ENCODE peak calls at places on chromosome 2, in five cellular contexts. B, R, Z, D and H are unnamed samples.

GRCh38 chr2:241619602-241620418 is 17.1 kb downstream of the THAP4 start:
- DNase-seq in B (no peak), R (no peak), Z (no peak), D (no peak), H (no peak)

GRCh38 chr2:221969087-221969829 is 329.5 kb downstream of the PAX3 start:
- DNase-seq in B (no peak), R (peak), Z (peak), D (peak), H (peak)

GRCh38 chr2:33242845-33243244 is 233.6 kb upstream of the RASGRP3 start:
- DNase-seq in B (no peak), R (no peak), Z (peak), D (no peak), H (no peak)

GRCh38 chr2:55118643-55119065 is 68.4 kb upstream of the RTN4 start:
- DNase-seq in B (no peak), R (no peak), Z (no peak), D (no peak), H (no peak)

GRCh38 chr2:228974169-228974568 is 296.9 kb downstream of the PID1 start:
- DNase-seq in B (no peak), R (no peak), Z (no peak), D (no peak), H (no peak)

GRCh38 chr2:134493797-134494196 is 225.0 kb downstream of the TMEM163 start:
- DNase-seq in B (no peak), R (no peak), Z (no peak), D (no peak), H (no peak)

GRCh38 chr2:215841175-215841816 is 172.1 kb downstream of the MREG start:
- DNase-seq in B (no peak), R (no peak), Z (no peak), D (no peak), H (no peak)

GRCh38 chr2:235940330-235940729 is 227.9 kb downstream of the GBX2 start:
- DNase-seq in B (no peak), R (no peak), Z (peak), D (peak), H (no peak)

GRCh38 chr2:110101280-110101844 is 14.3 kb downstream of the MALL start:
- DNase-seq in B (no peak), R (peak), Z (peak), D (peak), H (peak)

GRCh38 chr2:111202266-111203040 is 81.7 kb downstream of the BCL2L11 start:
- DNase-seq in B (no peak), R (no peak), Z (no peak), D (no peak), H (no peak)

GRCh38 chr2:43276962-43277383 is 50.6 kb upstream of the ZFP36L2 start:
- DNase-seq in B (no peak), R (no peak), Z (no peak), D (no peak), H (peak)

GRCh38 chr2:70647873-70648481 is 94.4 kb upstream of the TGFA start:
- DNase-seq in B (peak), R (peak), Z (peak), D (peak), H (peak)

GRCh38 chr2:46802665-46803550 is 112.7 kb downstream of the MCFD2 start:
- DNase-seq in B (no peak), R (no peak), Z (no peak), D (no peak), H (no peak)

GRCh38 chr2:64837925-64838641 is 151.1 kb upstream of the SLC1A4 start:
- DNase-seq in B (no peak), R (no peak), Z (no peak), D (no peak), H (peak)

GRCh38 chr2:101125374-101125773 is 25.8 kb downstream of the TBC1D8 start:
- DNase-seq in B (no peak), R (peak), Z (no peak), D (no peak), H (no peak)

GRCh38 chr2:178194600-178195389 is 483 bp downstream of the OSBPL6 start:
- DNase-seq in B (no peak), R (no peak), Z (no peak), D (peak), H (peak)

GRCh38 chr2:30454571-30454970 is 7.5 kb downstream of the LCLAT1 start:
- DNase-seq in B (no peak), R (no peak), Z (no peak), D (no peak), H (no peak)

GRCh38 chr2:96788393-96789244 is 27.4 kb upstream of the CNNM3 start:
- DNase-seq in B (no peak), R (no peak), Z (no peak), D (peak), H (no peak)

GRCh38 chr2:176080540-176081355 is 3.0 kb downstream of the EVX2 start:
- DNase-seq in B (no peak), R (no peak), Z (no peak), D (peak), H (peak)

GRCh38 chr2:239734436-239735005 is 290.6 kb downstream of the NDUFA10 start:
- DNase-seq in B (no peak), R (no peak), Z (no peak), D (no peak), H (no peak)

GRCh38 chr2:109300582-109300981 is 171.6 kb downstream of the SH3RF3 start:
- DNase-seq in B (no peak), R (no peak), Z (no peak), D (no peak), H (no peak)

GRCh38 chr2:70498054-70498453 is 55.6 kb downstream of the TGFA start:
- DNase-seq in B (no peak), R (peak), Z (no peak), D (no peak), H (peak)

GRCh38 chr2:214246417-214246816 is 164.4 kb upstream of the VWC2L start:
- DNase-seq in B (no peak), R (no peak), Z (no peak), D (no peak), H (no peak)

GRCh38 chr2:196718796-196719564 is 79.5 kb downstream of the CCDC150 start:
- DNase-seq in B (no peak), R (peak), Z (peak), D (peak), H (peak)

GRCh38 chr2:161120775-161121174 is 39.5 kb upstream of the TANK start:
- DNase-seq in B (no peak), R (no peak), Z (no peak), D (no peak), H (no peak)

GRCh38 chr2:152395132-152396024 is 60.4 kb downstream of the FMNL2 start:
- DNase-seq in B (no peak), R (no peak), Z (no peak), D (no peak), H (no peak)

GRCh38 chr2:41926614-41927580 is 120.9 kb upstream of the PKDCC start:
- DNase-seq in B (no peak), R (no peak), Z (no peak), D (no peak), H (no peak)

GRCh38 chr2:168350380-168350779 is 103.0 kb upstream of the STK39 start:
- DNase-seq in B (no peak), R (no peak), Z (no peak), D (no peak), H (no peak)

GRCh38 chr2:72325592-72326422 is 178.1 kb upstream of the CYP26B1 start:
- DNase-seq in B (no peak), R (peak), Z (no peak), D (peak), H (peak)

GRCh38 chr2:110958720-110959119 is 162.0 kb upstream of the BCL2L11 start:
- DNase-seq in B (no peak), R (no peak), Z (no peak), D (no peak), H (no peak)

GRCh38 chr2:29293830-29294438 is 178.7 kb downstream of the CLIP4 start:
- DNase-seq in B (no peak), R (peak), Z (no peak), D (peak), H (peak)

GRCh38 chr2:188949046-188949818 is 24.9 kb upstream of the COL3A1 start:
- DNase-seq in B (no peak), R (no peak), Z (no peak), D (no peak), H (no peak)

GRCh38 chr2:65411056-65411795 is 21.2 kb downstream of the SPRED2 start:
- DNase-seq in B (no peak), R (peak), Z (no peak), D (peak), H (no peak)

GRCh38 chr2:33372940-33373553 is 103.4 kb upstream of the RASGRP3 start:
- DNase-seq in B (peak), R (peak), Z (no peak), D (peak), H (peak)

GRCh38 chr2:242035858-242036652 is 166.5 kb downstream of the RTP5 start:
- DNase-seq in B (no peak), R (no peak), Z (no peak), D (no peak), H (no peak)

GRCh38 chr2:197558393-197558792 is 42.5 kb downstream of the MOB4 start:
- DNase-seq in B (no peak), R (no peak), Z (no peak), D (no peak), H (no peak)

GRCh38 chr2:210961249-210961648 is 404.9 kb downstream of the CPS1 start:
- DNase-seq in B (no peak), R (peak), Z (no peak), D (no peak), H (no peak)

GRCh38 chr2:66888791-66889631 is 454.1 kb downstream of the MEIS1 start:
- DNase-seq in B (no peak), R (no peak), Z (peak), D (peak), H (no peak)

GRCh38 chr2:95258271-95258670 is 16.0 kb upstream of the PROM2 start:
- DNase-seq in B (no peak), R (no peak), Z (no peak), D (no peak), H (no peak)

DNA sequence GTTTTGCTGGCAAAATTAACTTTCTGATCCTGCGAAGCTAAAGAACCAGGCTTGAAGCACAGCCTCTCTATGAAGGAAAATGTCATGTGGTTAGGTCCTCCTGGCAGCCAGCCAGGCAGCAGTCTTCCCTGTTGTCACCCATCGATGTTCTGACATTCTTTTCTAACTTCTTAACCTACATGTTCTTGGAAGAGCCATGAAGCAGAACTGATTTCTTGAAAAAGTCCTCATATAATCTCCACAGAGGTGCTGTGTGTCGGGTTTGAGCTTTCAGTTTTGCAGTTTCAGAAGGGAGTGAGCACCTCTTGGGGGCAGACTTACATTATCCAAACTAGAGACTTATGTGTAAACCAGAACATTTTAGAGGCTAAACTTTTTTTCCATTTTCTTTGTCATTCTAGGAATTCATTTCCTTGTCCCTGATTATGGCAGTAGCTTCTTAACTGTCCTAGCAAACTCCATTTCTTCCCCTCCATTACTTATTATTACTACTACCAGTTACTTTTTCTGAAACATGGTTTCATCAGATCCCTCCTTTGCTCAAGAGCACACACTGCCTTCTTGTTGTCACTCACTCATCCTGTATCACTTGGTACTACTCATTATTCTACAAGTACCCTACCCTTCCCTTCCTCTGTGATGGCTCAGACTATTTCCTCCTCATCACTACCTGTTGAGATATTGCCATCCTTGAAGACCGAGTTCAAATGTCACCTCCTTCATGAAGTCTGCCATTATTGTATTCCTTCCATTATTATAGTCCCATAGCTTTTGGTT is 31.1 kb downstream of the DOK1 start:
- DNase-seq in B (no peak), R (no peak), Z (no peak), D (no peak), H (no peak)
- TF ChIP-seq CTCF in B (no peak), R (peak), Z (no peak), D (no peak), H (no peak)

GRCh38 chr2:238302751-238303150 is 14.3 kb upstream of the PER2 start:
- DNase-seq in B (no peak), R (no peak), Z (no peak), D (no peak), H (no peak)
- TF ChIP-seq CTCF in B (no peak), R (no peak), Z (no peak), D (no peak), H (no peak)

GRCh38 chr2:83370419-83370762 is 1088.7 kb downstream of the SUCLG1 start:
- DNase-seq in B (no peak), R (no peak), Z (no peak), D (no peak), H (no peak)
- TF ChIP-seq CTCF in B (no peak), R (no peak), Z (no peak), D (no peak), H (no peak)

GRCh38 chr2:119126650-119127049 is 31.9 kb downstream of the C1QL2 start:
- DNase-seq in B (no peak), R (peak), Z (no peak), D (peak), H (peak)
- TF ChIP-seq CTCF in B (peak), R (peak), Z (peak), D (peak), H (peak)

DNA sequence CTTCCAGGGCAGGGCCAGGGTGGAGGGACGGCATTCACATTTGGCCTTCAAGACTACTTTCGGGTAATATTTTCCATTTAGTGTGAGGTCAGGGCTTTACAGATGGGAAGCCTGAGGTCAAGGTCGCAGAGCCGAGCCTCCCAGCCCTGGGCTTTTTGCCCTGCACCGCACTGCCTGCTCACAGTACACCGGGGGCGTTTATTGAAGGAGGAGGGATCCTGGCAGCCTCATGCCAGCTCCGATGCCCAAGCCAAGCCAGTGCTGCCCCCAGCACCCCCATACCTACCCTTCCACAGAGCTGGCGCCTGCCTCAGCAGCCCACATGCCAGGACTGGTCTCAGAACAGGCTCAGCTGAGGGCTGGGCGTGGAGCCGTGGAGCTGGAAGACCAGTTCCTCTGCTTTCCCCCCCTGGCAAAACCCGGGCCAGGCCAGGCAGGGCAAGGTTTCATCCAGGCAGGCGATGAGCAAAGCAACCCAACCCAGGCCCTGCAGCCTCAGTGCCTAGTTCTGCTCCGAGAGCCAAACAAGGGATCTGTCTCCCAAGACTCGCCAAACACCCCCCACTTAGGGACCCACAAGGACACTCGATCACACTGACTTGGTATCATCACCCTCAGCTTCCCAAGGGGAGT is 11.9 kb downstream of the SDC1 start:
- DNase-seq in B (no peak), R (no peak), Z (no peak), D (no peak), H (peak)
- TF ChIP-seq CTCF in B (no peak), R (no peak), Z (no peak), D (no peak), H (no peak)

GRCh38 chr2:181891258-181891965 is at the start of gene ITPRID2:
- DNase-seq in B (peak), R (peak), Z (peak), D (peak), H (peak)
- TF ChIP-seq CTCF in B (no peak), R (no peak), Z (no peak), D (peak), H (peak)

GRCh38 chr2:190069936-190070696 is 7.6 kb upstream of the MSTN start:
- DNase-seq in B (no peak), R (peak), Z (peak), D (peak), H (peak)
- TF ChIP-seq CTCF in B (peak), R (peak), Z (peak), D (peak), H (peak)